ENCODE peak calls at places on chromosomes 12 and 14, in nine cellular contexts. M is GM23248; C is upper lobe of right lung; P is tibial nerve; E is neural progenitor cell; X is CD8-positive, alpha-beta memory T cell; F is Caco-2; Z is body of pancreas; D is lung. O is an unnamed sample. For H3K4me1, the result is how much of the 10 kb centered on the place peaks cover.

GRCh38 chr14:23712287-23712686 is 76.1 kb downstream of the DHRS2 start:
- DNase-seq in Z (no peak), M (no peak), C (no peak), X (no peak), P (no peak), E (no peak), D (no peak), F (no peak), O (no peak)

GRCh38 chr12:75471928-75472865 is 8.4 kb upstream of the GLIPR1 start:
- DNase-seq in F (no peak), X (no peak), C (no peak), Z (no peak), D (no peak), M (no peak), E (no peak), P (no peak), O (no peak)

GRCh38 chr12:67647547-67648305 is 819 bp upstream of the DYRK2 start:
- DNase-seq in Z (peak), F (peak), M (peak), D (peak), C (peak), X (peak), E (peak), P (peak), O (peak)

GRCh38 chr12:21456291-21456780 is 18.9 kb downstream of the PYROXD1 start:
- DNase-seq in F (no peak), Z (no peak), E (no peak), C (no peak), D (no peak), M (peak), P (no peak), X (peak), O (no peak)

GRCh38 chr12:31011746-31012567 is 61.7 kb upstream of the DDX11 start:
- DNase-seq in C (peak), E (no peak), P (no peak), M (no peak), X (no peak), D (no peak), Z (no peak), F (peak), O (no peak)

GRCh38 chr12:42588981-42589464 is 523 bp downstream of the PRICKLE1 start:
- DNase-seq in F (peak), C (peak), X (no peak), M (peak), Z (peak), P (no peak), E (peak), D (peak), O (peak)

GRCh38 chr12:54349031-54349430 is 15.3 kb downstream of the GPR84 start:
- DNase-seq in M (no peak), Z (no peak), X (no peak), E (no peak), D (no peak), P (no peak), C (no peak), F (no peak), O (no peak)

GRCh38 chr12:92297932-92298681 is 152.5 kb upstream of the BTG1 start:
- DNase-seq in F (no peak), M (peak), P (peak), X (no peak), D (no peak), C (no peak), Z (peak), E (no peak), O (no peak)

GRCh38 chr12:87157791-87158190 is 871.4 kb downstream of the C12orf50 start:
- DNase-seq in C (no peak), M (peak), E (no peak), F (no peak), Z (no peak), X (no peak), D (no peak), P (no peak), O (no peak)

GRCh38 chr14:105419055-105419304 is 647 bp upstream of the MTA1 start:
- DNase-seq in M (no peak), E (no peak), X (no peak), Z (no peak), P (no peak), D (no peak), C (no peak), F (no peak), O (no peak)

GRCh38 chr14:21072102-21072501 is 2.0 kb downstream of the ARHGEF40 start:
- DNase-seq in E (no peak), X (no peak), C (no peak), P (peak), Z (peak), D (no peak), F (no peak), M (peak), O (no peak)

GRCh38 chr12:88242161-88242925 is 100.2 kb downstream of the TMTC3 start:
- DNase-seq in D (no peak), E (no peak), X (no peak), M (peak), F (no peak), Z (peak), C (no peak), P (peak), O (no peak)

GRCh38 chr14:63345826-63346225 is 27.1 kb upstream of the GPHB5 start:
- DNase-seq in F (no peak), C (no peak), P (no peak), M (no peak), X (no peak), E (no peak), Z (no peak), D (no peak), O (no peak)

GRCh38 chr14:72513994-72514659 is 379.8 kb downstream of the DPF3 start:
- DNase-seq in M (peak), P (no peak), F (peak), X (no peak), E (peak), D (no peak), C (no peak), Z (no peak), O (no peak)

GRCh38 chr14:35050652-35051051 is 4.6 kb downstream of the FAM177A1 start:
- DNase-seq in P (no peak), D (no peak), M (peak), Z (no peak), F (no peak), C (no peak), E (no peak), X (no peak), O (no peak)

GRCh38 chr12:1797011-1797901 is 23.1 kb upstream of the LRTM2 start:
- DNase-seq in Z (peak), D (peak), E (no peak), X (peak), C (peak), P (peak), F (no peak), M (peak), O (peak)

GRCh38 chr14:76323331-76324050 is 52.4 kb upstream of the ESRRB start:
- DNase-seq in X (no peak), F (no peak), D (no peak), P (no peak), E (no peak), Z (no peak), C (no peak), M (no peak), O (no peak)

GRCh38 chr14:76516884-76517283 is 140.9 kb downstream of the ESRRB start:
- DNase-seq in P (no peak), Z (no peak), C (peak), D (no peak), E (no peak), M (no peak), X (no peak), F (no peak), O (no peak)

GRCh38 chr12:12704593-12705230 is 8.7 kb upstream of the GPR19 start:
- DNase-seq in X (no peak), E (peak), F (peak), Z (peak), M (peak), P (peak), D (no peak), C (no peak), O (peak)

GRCh38 chr12:50074936-50075807 is 10.0 kb upstream of the SMARCD1 start:
- DNase-seq in X (peak), C (peak), F (peak), Z (peak), M (peak), P (peak), D (peak), E (peak), O (peak)

GRCh38 chr14:45089813-45090212 is 5.9 kb downstream of the PRPF39 start:
- DNase-seq in Z (no peak), E (no peak), M (peak), C (no peak), F (no peak), X (no peak), D (no peak), P (no peak), O (no peak)

GRCh38 chr14:83535396-83535906 is 1994.5 kb upstream of the FLRT2 start:
- DNase-seq in F (no peak), M (no peak), Z (no peak), P (no peak), D (no peak), X (no peak), E (no peak), C (no peak), O (no peak)

GRCh38 chr14:92348154-92348553 is 25.2 kb downstream of the SLC24A4 start:
- DNase-seq in E (no peak), M (no peak), D (no peak), C (no peak), P (no peak), Z (no peak), F (peak), X (no peak), O (no peak)

GRCh38 chr14:22231022-22231421 is 358.0 kb downstream of the DAD1 start:
- DNase-seq in Z (no peak), P (no peak), M (no peak), C (no peak), X (peak), E (no peak), D (no peak), F (no peak), O (no peak)

GRCh38 chr12:34396006-34396860 is 373.9 kb downstream of the ALG10 start:
- DNase-seq in D (peak), Z (no peak), F (peak), M (no peak), X (peak), C (peak), E (no peak), P (no peak), O (peak)

GRCh38 chr14:82500222-82500621 is 966.6 kb upstream of the SEL1L start:
- DNase-seq in X (no peak), D (no peak), E (no peak), Z (no peak), M (no peak), C (no peak), F (no peak), P (no peak), O (no peak)

GRCh38 chr12:95611676-95612309 is 60.5 kb upstream of the USP44 start:
- DNase-seq in C (no peak), X (no peak), D (no peak), F (peak), M (no peak), E (no peak), P (no peak), Z (peak), O (no peak)

GRCh38 chr14:94176808-94177207 is 2.7 kb downstream of the PPP4R4 start:
- DNase-seq in X (no peak), F (no peak), D (no peak), P (no peak), M (no peak), E (no peak), Z (no peak), C (no peak), O (no peak)

GRCh38 chr12:42744539-42745156 is 155.1 kb upstream of the PRICKLE1 start:
- DNase-seq in P (no peak), Z (peak), M (peak), C (no peak), X (no peak), D (no peak), E (no peak), F (peak), O (no peak)

GRCh38 chr14:93078830-93079229 is 36.9 kb downstream of the ITPK1 start:
- DNase-seq in P (peak), F (no peak), M (peak), X (no peak), D (no peak), E (no peak), C (no peak), Z (no peak), O (no peak)

GRCh38 chr12:32118806-32119205 is 12.2 kb downstream of the BICD1 start:
- DNase-seq in E (no peak), X (no peak), P (no peak), D (no peak), M (peak), Z (no peak), C (no peak), F (no peak), O (no peak)

GRCh38 chr12:32120419-32120818 is 13.8 kb downstream of the BICD1 start:
- DNase-seq in X (no peak), C (no peak), Z (no peak), D (no peak), F (no peak), P (no peak), M (no peak), E (no peak), O (no peak)

GRCh38 chr12:32116897-32117296 is 10.2 kb downstream of the BICD1 start:
- DNase-seq in E (no peak), F (no peak), C (no peak), P (no peak), D (no peak), Z (no peak), X (no peak), M (peak), O (no peak)

GRCh38 chr12:32110942-32111341 is 4.3 kb downstream of the BICD1 start:
- DNase-seq in P (no peak), C (no peak), D (no peak), F (no peak), E (no peak), X (no peak), M (no peak), Z (no peak), O (no peak)

DNA sequence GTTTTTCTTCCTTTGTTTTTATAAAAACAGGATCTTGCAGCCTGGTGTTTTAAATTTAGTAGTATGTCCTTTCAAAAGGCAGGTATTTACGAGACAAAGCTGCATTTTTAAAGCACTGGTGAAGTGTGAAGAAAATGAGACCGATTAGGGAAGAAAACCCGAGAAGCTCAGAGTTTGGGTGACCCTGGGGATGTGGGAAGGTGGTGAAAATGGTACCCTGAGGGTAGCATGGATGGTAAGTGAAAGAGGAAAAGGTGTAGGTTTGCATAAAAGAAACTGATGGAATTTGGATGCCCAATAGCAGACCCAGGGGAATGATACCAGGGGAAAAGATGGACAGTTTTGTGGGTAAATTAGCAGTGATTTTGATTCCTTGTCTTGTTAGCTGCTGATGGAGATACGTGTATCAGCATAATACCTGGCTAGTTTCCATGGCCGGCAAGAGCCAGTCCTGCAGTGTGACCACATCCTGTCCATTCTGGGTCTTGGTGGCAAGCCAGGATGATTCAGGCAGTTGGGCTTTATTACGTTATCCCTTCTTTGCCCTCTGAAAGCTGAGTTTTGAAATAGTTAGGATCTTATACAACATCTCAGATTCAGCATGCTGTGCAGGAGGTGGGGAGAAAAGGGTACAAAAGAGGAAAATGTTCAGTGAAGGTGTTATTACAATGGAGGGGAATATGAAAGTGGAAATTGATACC is 8.9 kb downstream of the BICD1 start:
- DNase-seq in Z (peak), M (peak), F (no peak), X (no peak), E (no peak), C (peak), D (peak), P (peak), O (peak)
- H3K4me1 ChIP-seq in Z (under half), M (half or more), F (under half), X (under half), E (under half), C (under half), D (under half), P (under half), O (under half)

GRCh38 chr14:37599527-37600368 is 4.3 kb downstream of the TTC6 start:
- DNase-seq in C (peak), X (no peak), Z (no peak), P (no peak), E (peak), M (peak), F (no peak), D (no peak), O (no peak)

GRCh38 chr14:37596790-37597189 is 1.4 kb downstream of the TTC6 start:
- DNase-seq in C (no peak), Z (no peak), E (peak), M (no peak), X (no peak), P (no peak), D (no peak), F (no peak), O (no peak)

GRCh38 chr14:37598973-37599526 is 3.6 kb downstream of the TTC6 start:
- DNase-seq in M (no peak), F (no peak), Z (no peak), X (no peak), D (no peak), E (peak), C (no peak), P (no peak), O (no peak)

GRCh38 chr14:37597538-37598084 is 2.2 kb downstream of the TTC6 start:
- DNase-seq in X (no peak), D (no peak), P (no peak), Z (no peak), E (peak), M (peak), C (peak), F (no peak), O (no peak)

GRCh38 chr14:37598085-37598972 is 2.9 kb downstream of the TTC6 start:
- DNase-seq in P (no peak), Z (no peak), E (peak), X (no peak), F (no peak), D (peak), M (no peak), C (peak), O (no peak)
- H3K4me3 ChIP-seq in P (no peak), Z (no peak), E (peak), X (no peak), F (no peak), D (peak), M (peak), C (peak), O (peak)

GRCh38 chr14:36518031-36518585 is 1.9 kb downstream of the NKX2-1 start:
- DNase-seq in P (no peak), M (no peak), X (no peak), C (no peak), D (no peak), F (no peak), Z (no peak), E (peak), O (no peak)
- H3K4me1 ChIP-seq in P (under half), M (under half), X (under half), C (under half), D (under half), F (under half), Z (half or more), E (under half), O (under half)

GRCh38 chr14:104196461-104197180 is 58.2 kb downstream of the KIF26A start:
- DNase-seq in D (no peak), F (no peak), X (no peak), Z (no peak), C (no peak), E (no peak), M (no peak), P (no peak), O (no peak)
- H3K4me3 ChIP-seq in D (no peak), F (no peak), X (no peak), Z (no peak), C (no peak), E (no peak), M (no peak), P (no peak), O (no peak)

GRCh38 chr14:91229743-91230200 is 14.7 kb downstream of the GPR68 start:
- DNase-seq in D (no peak), F (no peak), C (no peak), M (peak), E (no peak), Z (no peak), X (peak), P (no peak), O (no peak)
- H3K4me1 ChIP-seq in D (under half), F (under half), C (under half), M (under half), E (under half), Z (under half), X (half or more), P (under half), O (under half)

GRCh38 chr12:14258468-14258947 is 107.0 kb upstream of the ATF7IP start:
- DNase-seq in M (peak), C (no peak), F (no peak), Z (no peak), P (no peak), X (no peak), D (peak), E (peak), O (peak)

GRCh38 chr12:14261096-14261495 is 104.4 kb upstream of the ATF7IP start:
- DNase-seq in X (no peak), M (no peak), E (no peak), D (no peak), Z (no peak), F (no peak), P (no peak), C (no peak), O (peak)

GRCh38 chr12:14260011-14260993 is 105.2 kb upstream of the ATF7IP start:
- DNase-seq in Z (peak), D (peak), E (peak), F (peak), P (peak), C (peak), M (peak), X (no peak), O (peak)

GRCh38 chr12:14257734-14258467 is 107.6 kb upstream of the ATF7IP start:
- DNase-seq in X (peak), P (peak), E (peak), C (peak), Z (peak), M (peak), D (peak), F (peak), O (peak)

GRCh38 chr12:14259481-14260010 is 105.9 kb upstream of the ATF7IP start:
- DNase-seq in P (no peak), E (no peak), Z (no peak), C (no peak), D (no peak), F (no peak), X (no peak), M (no peak), O (no peak)
- H3K4me3 ChIP-seq in P (no peak), E (no peak), Z (no peak), C (no peak), D (no peak), F (no peak), X (no peak), M (no peak), O (peak)

DNA sequence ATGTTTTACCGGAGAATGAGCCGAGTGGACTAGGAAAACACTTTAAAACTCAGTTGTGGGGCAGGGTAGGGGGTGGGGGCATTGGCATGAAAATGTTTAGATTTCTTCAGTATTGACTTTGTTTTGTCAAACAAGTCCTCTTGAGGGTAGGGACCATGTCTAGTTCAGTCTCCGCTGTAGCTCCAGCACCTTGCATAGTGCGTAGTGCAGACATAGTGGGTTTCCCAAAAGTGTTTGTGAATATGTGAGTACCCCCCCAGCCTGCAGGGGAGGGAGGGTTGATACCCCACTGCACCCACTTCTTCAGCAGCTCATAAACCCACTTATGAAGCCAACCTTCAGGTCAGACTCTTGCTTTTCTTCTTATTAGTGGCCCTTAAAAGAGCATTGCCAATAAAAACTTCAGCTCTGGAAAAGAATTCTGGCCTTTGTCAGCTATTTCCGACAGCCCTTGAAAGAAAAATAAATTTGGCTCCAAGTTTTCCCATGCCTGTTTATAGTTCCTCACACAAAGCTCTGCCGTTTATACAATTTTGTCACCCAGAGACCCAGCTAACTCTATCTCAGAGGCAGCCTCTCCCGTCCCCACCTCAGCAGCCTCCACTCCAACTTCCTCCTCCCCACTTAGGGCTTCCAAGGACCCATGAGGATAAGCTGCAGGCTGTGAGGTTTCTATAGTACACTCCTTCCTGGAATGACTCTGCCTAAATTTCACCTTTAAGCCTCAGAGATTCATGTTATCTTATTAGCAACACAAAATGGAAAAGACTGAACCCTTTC is 71.6 kb downstream of the TTC9 start:
- DNase-seq in E (peak), X (no peak), P (no peak), M (no peak), F (no peak), D (no peak), Z (no peak), C (no peak), O (no peak)
- H3K4me1 ChIP-seq in E (under half), X (under half), P (under half), M (under half), F (under half), D (under half), Z (under half), C (under half), O (under half)

GRCh38 chr14:89085154-89086059 is 261.0 kb downstream of the TTC8 start:
- DNase-seq in M (peak), Z (peak), D (no peak), X (no peak), C (no peak), F (no peak), P (peak), E (no peak), O (no peak)
- H3K4me3 ChIP-seq in M (no peak), Z (no peak), D (no peak), X (no peak), C (no peak), F (no peak), P (no peak), E (no peak), O (no peak)

O was measured in psoas muscle.